ENCODE peak calls at places on chromosomes 5 and 9, in four cellular contexts. B is pancreas, Q is stomach, K is astrocyte. W is an unnamed sample.
A peak's percentile ranks its signal among the peaks of the same experiment; 100 is the strongest.

GRCh38 chr5:2538169-2538568 is 213.3 kb downstream of the IRX2 start:
- DNase-seq in B (no peak), Q (no peak), K (no peak), W (no peak)

GRCh38 chr5:101440173-101440572 is 537.1 kb upstream of the ST8SIA4 start:
- DNase-seq in B (no peak), Q (no peak), K (no peak), W (no peak)

GRCh38 chr5:87116821-87117512 is 150.7 kb upstream of the RASA1 start:
- DNase-seq in B (no peak), Q (no peak), K (peak; percentile 24), W (no peak)

GRCh38 chr5:96572864-96573512 is 89.2 kb upstream of the CAST start:
- DNase-seq in B (no peak), Q (no peak), K (peak; percentile 99), W (no peak)

GRCh38 chr5:89844548-89844947 is 565.0 kb downstream of the CETN3 start:
- DNase-seq in B (no peak), Q (no peak), K (no peak), W (no peak)

GRCh38 chr5:72436796-72437471 is 70.3 kb downstream of the ZNF366 start:
- DNase-seq in B (no peak), Q (no peak), K (no peak), W (no peak)

GRCh38 chr5:115873392-115873791 is 31.7 kb downstream of the AP3S1 start:
- DNase-seq in B (no peak), Q (no peak), K (peak; percentile 74), W (no peak)

GRCh38 chr9:120914410-120914809 is 12.2 kb downstream of the TRAF1 start:
- DNase-seq in B (no peak), Q (no peak), K (no peak), W (no peak)

GRCh38 chr5:101716941-101717340 is 579.1 kb downstream of the SLCO4C1 start:
- DNase-seq in B (no peak), Q (no peak), K (no peak), W (no peak)

GRCh38 chr5:119275146-119275872 is 80.5 kb upstream of the TNFAIP8 start:
- DNase-seq in B (no peak), Q (no peak), K (peak; percentile 70), W (no peak)

GRCh38 chr5:179955062-179955461 is 47.4 kb upstream of the TBC1D9B start:
- DNase-seq in B (no peak), Q (no peak), K (no peak), W (no peak)

GRCh38 chr5:137604348-137605095 is 105.4 kb upstream of the SPOCK1 start:
- DNase-seq in B (no peak), Q (no peak), K (no peak), W (no peak)

GRCh38 chr5:134406390-134406789 is 5.3 kb downstream of the CDKN2AIPNL start:
- DNase-seq in B (no peak), Q (no peak), K (no peak), W (no peak)

GRCh38 chr9:100394032-100394695 is 32.8 kb upstream of the MSANTD3 start:
- DNase-seq in B (no peak), Q (no peak), K (no peak), W (no peak)

GRCh38 chr5:171149772-171150171 is 159.3 kb upstream of the TLX3 start:
- DNase-seq in B (no peak), Q (no peak), K (no peak), W (no peak)

GRCh38 chr9:121259935-121260334 is 8.0 kb upstream of the GSN start:
- DNase-seq in B (no peak), Q (no peak), K (no peak), W (no peak)

GRCh38 chr9:94135222-94135621 is 51.0 kb downstream of the PTPDC1 start:
- DNase-seq in B (no peak), Q (no peak), K (peak; percentile 88), W (no peak)

GRCh38 chr5:126514159-126515141 is 80.6 kb downstream of the ALDH7A1 start:
- DNase-seq in B (no peak), Q (no peak), K (peak; percentile 43), W (no peak)

GRCh38 chr9:115118471-115119156 is 657 bp upstream of the TNC start:
- DNase-seq in B (no peak), Q (peak; percentile 60), K (peak; percentile 90), W (peak; percentile 60)

GRCh38 chr5:147223343-147223742 is 11.5 kb upstream of the STK32A start:
- DNase-seq in B (no peak), Q (no peak), K (peak; percentile 62), W (no peak)

GRCh38 chr5:181129601-181130000 is 1.4 kb downstream of the OR2V1 start:
- DNase-seq in B (no peak), Q (no peak), K (no peak), W (no peak)

GRCh38 chr5:83368317-83368716 is 103.2 kb upstream of the VCAN start:
- DNase-seq in B (no peak), Q (no peak), K (peak; percentile 90), W (peak; percentile 47)

GRCh38 chr5:15573594-15573993 is 73.6 kb downstream of the FBXL7 start:
- DNase-seq in B (no peak), Q (no peak), K (no peak), W (no peak)

GRCh38 chr5:543755-544674 is 19.8 kb upstream of the SLC9A3 start:
- DNase-seq in B (peak; percentile 1), Q (peak; percentile 56), K (no peak), W (peak; percentile 83)

GRCh38 chr5:16233730-16234129 is 54.1 kb upstream of the MARCHF11 start:
- DNase-seq in B (no peak), Q (no peak), K (no peak), W (no peak)

GRCh38 chr5:124511791-124512190 is 234.6 kb downstream of the ZNF608 start:
- DNase-seq in B (no peak), Q (no peak), K (peak; percentile 67), W (no peak)

GRCh38 chr9:31304576-31304975 is 1079.9 kb upstream of the ACO1 start:
- DNase-seq in B (no peak), Q (no peak), K (peak; percentile 81), W (no peak)

GRCh38 chr9:137406876-137407589 is 15.9 kb downstream of the EXD3 start:
- DNase-seq in B (peak; percentile 63), Q (peak; percentile 79), K (peak; percentile 21), W (peak; percentile 73)

GRCh38 chr5:39100851-39101396 is 26.7 kb upstream of the RICTOR start:
- DNase-seq in B (no peak), Q (no peak), K (peak; percentile 93), W (no peak)

GRCh38 chr9:15592317-15592716 is 39.5 kb downstream of the CCDC171 start:
- DNase-seq in B (no peak), Q (no peak), K (no peak), W (no peak)

GRCh38 chr5:155728857-155729683 is 597.9 kb upstream of the SGCD start:
- DNase-seq in B (no peak), Q (no peak), K (peak; percentile 2), W (peak; percentile 36)

GRCh38 chr5:65927497-65928340 is 1.3 kb downstream of the ERBIN start:
- DNase-seq in B (no peak), Q (no peak), K (peak; percentile 60), W (no peak)

GRCh38 chr9:130423272-130423671 is 21.5 kb upstream of the ASS1 start:
- DNase-seq in B (no peak), Q (no peak), K (no peak), W (no peak)

GRCh38 chr5:16957305-16958165 is 21.4 kb upstream of the MYO10 start:
- DNase-seq in B (no peak), Q (no peak), K (peak; percentile 98), W (no peak)

GRCh38 chr5:124927735-124928134 is 181.3 kb upstream of the ZNF608 start:
- DNase-seq in B (no peak), Q (no peak), K (peak; percentile 78), W (no peak)

GRCh38 chr5:14218011-14218410 is 74.9 kb downstream of the TRIO start:
- DNase-seq in B (no peak), Q (no peak), K (no peak), W (no peak)
- H3K27ac ChIP-seq in B (no peak overlapping the region), Q (peak overlapping the region; percentile 67), K (no peak overlapping the region), W (peak overlapping the region; percentile 80)

DNA sequence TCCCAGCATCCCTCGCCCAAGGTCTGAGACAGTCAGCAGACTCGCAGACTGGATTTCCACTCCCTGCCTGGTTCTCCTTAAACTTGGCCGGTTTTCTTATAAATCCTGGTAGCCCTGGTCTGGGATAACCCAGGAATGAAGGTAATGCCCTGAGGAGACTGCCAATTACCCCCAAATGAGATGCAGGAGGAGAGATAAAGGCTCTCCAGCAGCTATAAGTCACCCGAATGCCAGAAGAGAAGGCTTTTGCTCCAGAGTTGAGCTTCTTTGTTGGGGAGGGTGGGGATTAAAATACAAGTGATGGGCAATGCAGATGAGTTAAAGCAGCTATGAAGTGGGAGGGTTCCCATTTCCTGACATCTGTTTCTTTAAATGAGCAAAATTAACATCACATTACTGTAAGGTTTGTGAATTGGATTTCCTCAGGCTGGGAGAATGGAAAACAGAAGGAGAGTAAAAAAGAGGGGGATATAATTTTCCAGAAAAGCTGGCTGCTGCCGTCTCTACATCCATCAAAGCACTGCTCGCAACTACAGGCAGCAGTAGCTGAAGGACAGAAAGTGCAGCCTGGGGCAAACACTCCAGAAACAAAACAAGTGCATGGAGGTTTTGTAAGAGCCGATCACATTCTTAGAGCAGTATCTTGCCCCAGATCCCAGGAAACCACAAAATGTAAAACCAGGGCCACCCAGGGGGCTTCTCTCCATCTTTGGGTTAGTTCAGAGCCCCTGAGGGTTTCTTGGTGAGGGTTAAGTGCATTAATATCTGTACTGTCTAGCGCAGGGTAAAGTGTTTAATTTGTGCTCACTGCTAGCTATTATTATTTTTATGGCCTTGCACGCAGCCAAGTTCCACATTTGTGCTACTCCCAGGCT is 177.6 kb upstream of the PANK3 start:
- DNase-seq in B (no peak), Q (no peak), K (no peak), W (no peak)
- H3K4me1 ChIP-seq in B (no peaks in the 10 kb centered on the region), Q (no peaks in the 10 kb centered on the region), K (no peaks in the 10 kb centered on the region), W (no peaks in the 10 kb centered on the region)

DNA sequence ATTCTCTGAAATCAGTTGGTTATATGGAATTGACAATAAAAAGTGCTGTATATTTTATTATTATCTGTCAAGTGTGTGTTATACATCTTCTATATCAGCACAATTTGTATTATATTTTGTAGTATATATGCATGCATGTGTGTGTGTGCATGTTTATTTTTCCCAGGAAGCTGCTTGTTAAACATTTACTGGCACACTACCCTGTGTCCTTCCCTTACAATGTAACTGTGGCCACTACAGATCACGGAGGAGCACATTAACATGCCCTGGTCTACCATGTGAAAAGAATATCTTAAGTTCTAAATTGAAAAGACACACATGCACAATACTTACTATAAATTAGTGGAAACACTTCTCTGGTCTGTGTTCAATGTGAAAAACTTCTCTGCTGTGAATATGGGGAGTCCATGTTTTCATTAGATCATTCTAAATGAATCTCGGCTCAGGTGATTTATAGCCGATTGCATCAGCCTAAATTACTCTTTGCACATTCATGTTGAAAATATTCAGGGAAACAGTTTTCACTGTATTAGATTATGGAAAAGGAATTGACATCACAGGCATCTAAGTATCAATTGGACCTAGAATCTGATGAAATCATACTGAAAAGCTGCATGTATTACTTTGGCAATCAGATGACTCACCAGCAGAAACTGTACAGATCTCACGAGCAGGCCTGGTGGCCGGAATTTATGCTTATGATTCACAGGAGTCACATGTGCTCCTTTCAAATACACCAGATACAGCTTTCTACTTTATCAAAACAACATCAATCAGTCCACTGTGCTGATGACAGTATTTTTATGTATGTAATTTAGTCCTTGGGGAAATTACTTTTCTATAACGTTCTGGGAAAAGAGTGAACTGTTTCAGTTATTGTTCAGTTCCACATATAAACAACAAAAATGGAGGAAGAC is 39.4 kb downstream of the LURAP1L start:
- DNase-seq in B (peak; percentile 53), Q (peak; percentile 58), K (peak; percentile 99), W (peak; percentile 46)
- TF ChIP-seq CTCF in B (no peak), Q (peak; percentile 26), K (peak; percentile 42), W (peak; percentile 33)

DNA sequence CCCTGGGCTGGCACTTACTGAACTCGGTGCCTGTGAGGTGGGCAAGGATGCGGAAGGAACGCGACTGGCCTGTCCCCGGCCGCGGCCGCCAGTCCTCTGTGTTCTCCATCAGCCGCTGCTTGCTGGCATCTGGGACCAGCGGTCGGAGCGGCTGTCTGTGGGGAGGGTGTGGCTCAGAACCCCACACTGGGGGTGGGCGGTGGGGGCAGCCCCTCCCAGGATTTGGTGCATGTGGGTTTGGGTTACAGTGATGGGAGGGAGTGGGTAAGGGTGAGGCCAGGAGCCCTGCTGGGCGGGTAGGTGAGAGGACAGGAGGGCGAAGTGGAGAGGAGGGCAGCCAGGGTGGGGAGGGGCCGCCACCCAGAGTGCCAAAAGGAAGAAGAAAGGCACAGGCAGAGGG is 6.4 kb downstream of the PDLIM7 start:
- DNase-seq in B (no peak), Q (no peak), K (no peak), W (no peak)
- H3K27ac ChIP-seq in B (no peak overlapping the region), Q (no peak overlapping the region), K (peak overlapping the region; percentile 31), W (no peak overlapping the region)